ENCODE peak calls at places on chromosome 12, in eight cellular contexts. V, U, K, L, H, A, G and P are unnamed samples.

GRCh38 chr12:111271674-111272418 is 97.0 kb downstream of the PHETA1 start:
- DNase-seq in V (no peak), H (no peak), U (no peak), A (no peak), L (no peak), G (no peak), K (no peak), P (no peak)

GRCh38 chr12:15757553-15758255 is 31.5 kb downstream of the EPS8 start:
- DNase-seq in V (no peak), L (peak; percentile 77), A (no peak), H (peak; percentile 18), U (peak; percentile 35), G (peak; percentile 29), K (no peak), P (peak; percentile 79)

GRCh38 chr12:13289644-13290285 is 93.2 kb downstream of the EMP1 start:
- DNase-seq in G (no peak), U (no peak), V (no peak), H (no peak), K (no peak), A (no peak), L (peak; percentile 2), P (no peak)

GRCh38 chr12:4975574-4975973 is 65.9 kb downstream of the KCNA1 start:
- DNase-seq in U (no peak), A (no peak), L (no peak), H (no peak), V (no peak), G (no peak), K (no peak), P (no peak)

GRCh38 chr12:93115646-93116045 is 186.6 kb upstream of the EEA1 start:
- DNase-seq in A (no peak), L (peak; percentile 79), K (no peak), V (peak; percentile 53), U (no peak), H (no peak), G (no peak), P (no peak)

GRCh38 chr12:93879476-93880376 is 202.6 kb downstream of the CRADD start:
- DNase-seq in L (peak; percentile 55), G (no peak), H (no peak), U (peak; percentile 52), A (no peak), K (no peak), V (no peak), P (peak; percentile 86)

GRCh38 chr12:13386269-13387039 is 189.9 kb downstream of the EMP1 start:
- DNase-seq in U (no peak), K (no peak), A (no peak), G (no peak), L (no peak), H (no peak), V (no peak), P (no peak)

GRCh38 chr12:55818886-55819285 is 1.0 kb downstream of the ORMDL2 start:
- DNase-seq in V (no peak), K (no peak), A (no peak), U (no peak), H (no peak), L (peak; percentile 53), G (no peak), P (no peak)

GRCh38 chr12:75409833-75410232 is 18.9 kb downstream of the GLIPR1L2 start:
- DNase-seq in H (no peak), K (no peak), A (no peak), L (no peak), V (no peak), U (no peak), G (no peak), P (no peak)

GRCh38 chr12:105848286-105848685 is 290.5 kb downstream of the NUAK1 start:
- DNase-seq in A (no peak), U (no peak), L (no peak), V (no peak), H (no peak), G (no peak), K (no peak), P (no peak)

GRCh38 chr12:94768398-94769039 is 118.2 kb upstream of the TMCC3 start:
- DNase-seq in K (peak; percentile 45), V (no peak), H (no peak), A (no peak), L (no peak), G (no peak), U (no peak), P (peak; percentile 25)

GRCh38 chr12:32893458-32893857 is 3.1 kb downstream of the PKP2 start:
- DNase-seq in U (no peak), K (no peak), H (no peak), V (no peak), L (no peak), A (no peak), G (no peak), P (no peak)
- H3K4me3 ChIP-seq in U (no peak overlapping the region), K (no peak overlapping the region), H (no peak overlapping the region), V (peak overlapping the region; percentile 75), L (no peak overlapping the region), A (peak overlapping the region; percentile 39), G (no peak overlapping the region), P (no peak overlapping the region)

GRCh38 chr12:6078378-6079083 is 45.9 kb downstream of the VWF start:
- DNase-seq in V (no peak), K (no peak), G (no peak), A (peak; percentile 54), U (no peak), L (no peak), H (no peak), P (peak; percentile 61)
- TF ChIP-seq CTCF in V (no peak), K (no peak), G (no peak), A (no peak), U (no peak), L (no peak), H (no peak), P (no peak)

GRCh38 chr12:11726659-11727058 is 77.2 kb downstream of the ETV6 start:
- DNase-seq in V (no peak), G (no peak), K (no peak), H (no peak), A (no peak), L (no peak), U (no peak), P (no peak)
- H3K4me3 ChIP-seq in V (no peak overlapping the region), G (no peak overlapping the region), K (no peak overlapping the region), H (no peak overlapping the region), A (no peak overlapping the region), L (no peak overlapping the region), U (no peak overlapping the region), P (no peak overlapping the region)

GRCh38 chr12:51884676-51885229 is 3.1 kb upstream of the ANKRD33 start:
- DNase-seq in G (no peak), U (no peak), A (no peak), L (peak; percentile 41), K (no peak), H (no peak), V (no peak), P (no peak)
- TF ChIP-seq CTCF in G (no peak), U (no peak), A (no peak), L (no peak), K (no peak), H (no peak), V (no peak), P (no peak)

GRCh38 chr12:113805673-113806072 is 160.5 kb downstream of the RBM19 start:
- DNase-seq in K (no peak), G (no peak), L (no peak), A (no peak), U (no peak), H (no peak), V (no peak), P (no peak)

GRCh38 chr12:113812431-113813228 is 153.5 kb downstream of the RBM19 start:
- DNase-seq in G (no peak), K (no peak), A (no peak), L (no peak), U (no peak), V (no peak), H (no peak), P (no peak)

GRCh38 chr12:113803829-113804140 is 162.3 kb downstream of the RBM19 start:
- DNase-seq in H (no peak), G (no peak), K (no peak), L (no peak), V (no peak), A (no peak), U (no peak), P (no peak)

GRCh38 chr12:113805201-113805600 is 160.9 kb downstream of the RBM19 start:
- DNase-seq in U (no peak), L (no peak), V (no peak), G (no peak), K (no peak), H (no peak), A (no peak), P (no peak)

GRCh38 chr12:113808095-113808951 is 157.8 kb downstream of the RBM19 start:
- DNase-seq in G (no peak), K (no peak), V (no peak), U (no peak), L (no peak), H (no peak), A (no peak), P (no peak)
- H3K4me3 ChIP-seq in G (no peak overlapping the region), K (no peak overlapping the region), V (no peak overlapping the region), U (no peak overlapping the region), L (no peak overlapping the region), H (no peak overlapping the region), A (no peak overlapping the region), P (no peak overlapping the region)